ENCODE peak calls at places on chromosomes 4 and X, in ten cellular contexts. H is caudate nucleus; G is Right ventricle myocardium superior; L is AG09319; S is GM20000; O is NCI-H1436; N is H9; D is choroid plexus epithelial cell; U is CD4-positive, alpha-beta T cell; F is HT-29. B is an unnamed sample.

GRCh38 chr4:21451032-21451431 is 497.5 kb downstream of the KCNIP4 start:
- DNase-seq in L (no peak), S (no peak), D (peak; percentile 89), N (no peak), O (no peak), G (no peak), F (no peak), H (no peak), U (no peak), B (no peak)

GRCh38 chr4:85414972-85415371 is 60.0 kb upstream of the ARHGAP24 start:
- DNase-seq in U (no peak), F (no peak), L (no peak), S (no peak), O (no peak), N (no peak), G (no peak), H (no peak), D (no peak), B (no peak)

GRCh38 chr4:165844151-165844550 is 28.9 kb upstream of the TLL1 start:
- DNase-seq in L (no peak), H (no peak), N (no peak), U (no peak), D (no peak), G (no peak), O (peak; percentile 36), S (no peak), F (no peak), B (peak; percentile 47)

GRCh38 chr4:95619525-95620443 is 71.0 kb upstream of the UNC5C start:
- DNase-seq in G (no peak), D (no peak), L (no peak), U (no peak), O (no peak), F (no peak), N (no peak), H (no peak), S (no peak), B (no peak)

GRCh38 chr4:143402776-143403550 is 66.3 kb downstream of the GAB1 start:
- DNase-seq in S (no peak), D (no peak), F (no peak), O (no peak), N (no peak), U (no peak), L (no peak), H (no peak), G (no peak), B (peak; percentile 86)

GRCh38 chr4:98516042-98516440 is 142.4 kb downstream of the TSPAN5 start:
- DNase-seq in G (no peak), D (peak; percentile 86), H (no peak), L (no peak), U (no peak), N (no peak), S (no peak), O (no peak), F (no peak), B (peak; percentile 64)

GRCh38 chr4:151195801-151196200 is 81.2 kb upstream of the PRSS48 start:
- DNase-seq in O (no peak), S (no peak), N (no peak), L (no peak), F (peak; percentile 18), H (no peak), G (no peak), U (no peak), D (peak; percentile 68), B (peak; percentile 89)

GRCh38 chrX:69232945-69233344 is 67.7 kb upstream of the PJA1 start:
- DNase-seq in N (no peak), D (peak; percentile 13), F (no peak), O (peak; percentile 27), U (no peak), G (no peak), S (no peak), L (no peak), H (no peak), B (no peak)

GRCh38 chr4:164536829-164537228 is 217.1 kb upstream of the SMIM31 start:
- DNase-seq in S (no peak), U (no peak), H (no peak), D (peak; percentile 41), F (peak; percentile 14), G (no peak), N (no peak), O (no peak), L (no peak), B (no peak)

GRCh38 chr4:61202100-61202637 is 2.0 kb downstream of the ADGRL3 start:
- DNase-seq in L (no peak), U (no peak), N (no peak), S (peak; percentile 18), H (peak; percentile 51), D (peak; percentile 38), F (no peak), G (peak; percentile 37), O (no peak), B (no peak)

GRCh38 chr4:148238797-148239196 is 203.4 kb downstream of the NR3C2 start:
- DNase-seq in F (no peak), H (no peak), D (no peak), U (no peak), G (no peak), L (no peak), S (no peak), O (no peak), N (no peak), B (no peak)

GRCh38 chr4:566035-566434 is 10.1 kb downstream of the TMEM271 start:
- DNase-seq in N (no peak), F (no peak), S (no peak), O (no peak), G (no peak), U (no peak), D (no peak), L (no peak), H (no peak), B (no peak)

GRCh38 chrX:96424007-96424406 is 260.6 kb upstream of the DIAPH2 start:
- DNase-seq in S (no peak), U (no peak), O (no peak), H (no peak), N (no peak), L (no peak), F (no peak), G (no peak), D (peak; percentile 60), B (no peak)

GRCh38 chrX:153944140-153944799 is at the start of gene RENBP:
- DNase-seq in G (peak; percentile 81), U (peak; percentile 43), H (no peak), N (peak; percentile 67), S (peak; percentile 54), F (no peak), L (no peak), D (no peak), O (peak; percentile 52), B (no peak)

GRCh38 chr4:52160859-52161258 is 109.8 kb downstream of the SPATA18 start:
- DNase-seq in H (no peak), G (no peak), F (no peak), U (no peak), S (no peak), N (no peak), O (no peak), L (no peak), D (no peak), B (no peak)

GRCh38 chr4:148515248-148515647 is 73.0 kb upstream of the NR3C2 start:
- DNase-seq in O (no peak), N (no peak), L (no peak), D (peak; percentile 52), S (no peak), H (no peak), F (peak; percentile 75), G (no peak), U (no peak), B (peak; percentile 94)

GRCh38 chr4:15506464-15506863 is 36.8 kb downstream of the CC2D2A start:
- DNase-seq in S (no peak), U (no peak), L (no peak), O (no peak), D (peak; percentile 90), F (no peak), H (no peak), N (no peak), G (no peak), B (peak; percentile 56)

GRCh38 chr4:28014469-28014868 is 1153.8 kb downstream of the STIM2 start:
- DNase-seq in G (no peak), O (no peak), F (no peak), D (no peak), U (no peak), N (no peak), S (no peak), L (no peak), H (no peak), B (no peak)

GRCh38 chrX:47230136-47230868 is 2.5 kb upstream of the USP11 start:
- DNase-seq in G (no peak), U (no peak), L (no peak), O (no peak), F (no peak), N (no peak), D (no peak), S (no peak), H (no peak), B (no peak)

GRCh38 chr4:117971406-117971805 is 62.9 kb upstream of the NDST3 start:
- DNase-seq in U (no peak), H (no peak), F (no peak), L (no peak), D (no peak), O (no peak), N (no peak), S (no peak), G (no peak), B (no peak)

GRCh38 chrX:153925739-153926593 is at the start of gene ARHGAP4:
- DNase-seq in D (no peak), S (peak; percentile 68), H (no peak), O (peak; percentile 47), G (no peak), F (no peak), U (no peak), N (peak; percentile 39), L (no peak), B (no peak)

GRCh38 chr4:169620846-169621228 is 459 bp downstream of the CLCN3 start:
- DNase-seq in S (no peak), F (peak; percentile 43), O (no peak), D (peak; percentile 45), U (peak; percentile 3), L (no peak), N (no peak), H (no peak), G (no peak), B (peak; percentile 64)

GRCh38 chr4:158610790-158611189 is 60.9 kb downstream of the C4orf46 start:
- DNase-seq in U (no peak), S (peak; percentile 10), F (no peak), N (no peak), G (no peak), D (peak; percentile 73), O (no peak), H (no peak), L (no peak), B (peak; percentile 6)

GRCh38 chrX:154775611-154776349 is 13.1 kb downstream of the DKC1 start:
- DNase-seq in O (no peak), L (no peak), S (no peak), G (peak; percentile 48), D (peak; percentile 54), F (peak; percentile 31), N (no peak), U (no peak), H (peak; percentile 7), B (no peak)

GRCh38 chrX:31331045-31331444 is 259.2 kb upstream of the FTHL17 start:
- DNase-seq in U (no peak), S (no peak), H (no peak), G (no peak), N (no peak), F (no peak), D (no peak), O (no peak), L (no peak), B (no peak)

GRCh38 chrX:86023806-86024205 is 23.6 kb downstream of the CHM start:
- DNase-seq in H (no peak), N (no peak), G (no peak), L (no peak), O (no peak), S (no peak), F (no peak), D (no peak), U (no peak), B (no peak)

GRCh38 chrX:44054863-44055601 is 81.8 kb upstream of the NDP start:
- DNase-seq in U (no peak), F (no peak), H (no peak), S (no peak), L (no peak), N (no peak), O (no peak), D (no peak), G (no peak), B (no peak)

GRCh38 chr4:184816962-184817361 is 8.8 kb downstream of the ACSL1 start:
- DNase-seq in D (no peak), S (peak; percentile 41), F (no peak), U (no peak), N (no peak), H (no peak), G (no peak), O (no peak), L (no peak), B (no peak)